ENCODE peak calls at places on chromosomes 5 and 9, in seven cellular contexts. K is IMR-90, X is stomach, J is esophagus squamous epithelium, Y is HCT116, O is gastrocnemius medialis, T is transverse colon. B is an unnamed sample.
A peak's percentile ranks its signal among the peaks of the same experiment; 100 is the strongest.

GRCh38 chr5:168409601-168410458 is 76.4 kb upstream of the RARS1 start:
- DNase-seq in K (peak; percentile 91), X (no peak), J (no peak), Y (peak; percentile 81), O (no peak), T (no peak), B (no peak)

GRCh38 chr5:74312746-74313145 is 327.8 kb downstream of the ENC1 start:
- DNase-seq in K (peak; percentile 63), X (no peak), J (no peak), Y (no peak), O (no peak), T (no peak), B (no peak)

GRCh38 chr5:135209495-135209837 is 175.4 kb upstream of the PITX1 start:
- DNase-seq in K (no peak), X (peak; percentile 18), J (no peak), Y (no peak), O (no peak), T (peak; percentile 2), B (no peak)

GRCh38 chr9:4704129-4704528 is 24.8 kb downstream of the CDC37L1 start:
- DNase-seq in K (peak; percentile 13), X (no peak), J (no peak), Y (no peak), O (no peak), T (no peak), B (no peak)

GRCh38 chr5:67577424-67577823 is 380.8 kb upstream of the CD180 start:
- DNase-seq in K (peak; percentile 38), X (no peak), J (no peak), Y (no peak), O (no peak), T (no peak), B (no peak)

GRCh38 chr5:131264453-131265200 is 774 bp downstream of the CDC42SE2 start:
- DNase-seq in K (peak; percentile 28), X (peak; percentile 52), J (no peak), Y (no peak), O (peak; percentile 21), T (peak; percentile 46), B (peak; percentile 54)

GRCh38 chr9:16867571-16868311 is 2.7 kb downstream of the BNC2 start:
- DNase-seq in K (peak; percentile 81), X (no peak), J (no peak), Y (no peak), O (peak; percentile 29), T (no peak), B (no peak)

GRCh38 chr9:101915479-101915878 is 177.0 kb upstream of the GRIN3A start:
- DNase-seq in K (no peak), X (no peak), J (no peak), Y (no peak), O (no peak), T (no peak), B (no peak)

GRCh38 chr9:119091074-119091473 is 278.2 kb downstream of the BRINP1 start:
- DNase-seq in K (no peak), X (no peak), J (no peak), Y (no peak), O (no peak), T (no peak), B (no peak)

GRCh38 chr9:121201045-121201737 is 478 bp downstream of the RAB14 start:
- DNase-seq in K (no peak), X (peak; percentile 53), J (no peak), Y (no peak), O (peak; percentile 28), T (peak; percentile 60), B (peak; percentile 32)
- TF ChIP-seq POLR2A in K (no peak), X (no peak), J (no peak), Y (no peak), O (no peak), T (no peak), B (no peak)

GRCh38 chr5:128966375-128966774 is 1.1 kb downstream of the SLC27A6 start:
- DNase-seq in K (no peak), X (no peak), J (no peak), Y (no peak), O (no peak), T (no peak), B (peak; percentile 20)
- TF ChIP-seq CTCF in K (no peak), X (no peak), J (no peak), Y (peak; percentile 36), O (no peak), T (no peak), B (no peak)

DNA sequence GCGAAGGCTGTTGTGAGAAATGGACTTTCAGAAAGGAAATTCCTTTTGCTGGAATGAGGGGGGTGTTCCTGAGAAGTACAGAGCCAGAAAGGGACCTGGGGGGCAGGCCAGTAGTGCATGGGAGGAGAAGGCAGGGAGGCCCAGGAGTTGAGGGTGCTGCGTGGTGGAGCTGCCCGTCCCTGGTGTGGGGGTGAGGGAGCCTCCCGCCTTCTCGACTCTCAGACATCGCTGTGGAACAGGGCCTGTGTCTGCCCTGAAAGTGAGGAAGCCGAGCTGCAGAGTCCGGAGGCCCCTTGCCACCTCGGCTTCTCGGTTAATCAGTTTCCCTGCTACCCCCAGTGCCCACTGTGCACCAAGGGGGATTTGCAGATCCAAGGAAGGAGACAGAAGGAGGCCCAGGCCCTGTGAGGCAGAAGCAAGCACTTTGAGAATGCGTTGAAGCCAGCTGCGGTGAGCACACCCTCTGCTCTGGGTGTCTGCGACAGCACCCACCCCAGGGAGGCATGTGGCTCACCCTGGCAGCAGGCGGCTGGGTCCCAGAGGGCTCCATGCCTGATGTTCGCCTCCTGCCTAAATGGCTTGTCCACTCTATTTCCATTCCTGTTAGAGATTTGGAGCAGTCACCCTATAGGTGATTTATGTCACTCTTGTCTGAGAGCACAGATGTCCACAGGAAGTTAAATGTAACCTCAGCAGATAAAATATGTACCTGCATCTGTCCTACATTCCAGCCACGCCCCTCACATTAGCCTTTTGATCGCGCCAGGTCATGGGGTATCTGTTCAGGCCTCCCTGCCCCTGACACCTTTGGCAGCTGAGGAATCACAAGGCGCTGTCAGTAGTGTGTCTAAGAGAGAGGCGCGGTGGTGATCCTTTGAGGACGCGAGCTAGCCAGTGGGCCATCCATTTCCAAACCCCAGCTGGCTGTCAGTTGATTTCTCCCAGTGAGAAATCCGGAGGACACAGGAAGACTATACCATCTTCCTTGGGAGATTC is 28.3 kb downstream of the PTGES2 start:
- DNase-seq in K (no peak), X (no peak), J (no peak), Y (no peak), O (peak; percentile 89), T (peak; percentile 47), B (no peak)
- TF ChIP-seq POLR2A in K (no peak), X (no peak), J (no peak), Y (no peak), O (no peak), T (peak; percentile 12), B (no peak)

GRCh38 chr5:6785161-6785860 is 72.1 kb downstream of the TENT4A start:
- DNase-seq in K (no peak), X (no peak), J (no peak), Y (no peak), O (no peak), T (no peak), B (no peak)

GRCh38 chr5:6784481-6784880 is 71.2 kb downstream of the TENT4A start:
- DNase-seq in K (no peak), X (no peak), J (no peak), Y (no peak), O (no peak), T (no peak), B (no peak)

GRCh38 chr5:6783787-6784186 is 70.6 kb downstream of the TENT4A start:
- DNase-seq in K (no peak), X (no peak), J (no peak), Y (no peak), O (no peak), T (no peak), B (no peak)

GRCh38 chr5:6781711-6782110 is 68.5 kb downstream of the TENT4A start:
- DNase-seq in K (peak; percentile 39), X (no peak), J (no peak), Y (no peak), O (no peak), T (no peak), B (no peak)

GRCh38 chr5:6780802-6781391 is 67.7 kb downstream of the TENT4A start:
- DNase-seq in K (no peak), X (no peak), J (no peak), Y (peak; percentile 38), O (no peak), T (no peak), B (peak; percentile 46)
- TF ChIP-seq CTCF in K (no peak), X (no peak), J (no peak), Y (peak; percentile 78), O (no peak), T (no peak), B (no peak)

GRCh38 chr9:136833381-136834142 is 8.7 kb upstream of the AJM1 start:
- DNase-seq in K (no peak), X (no peak), J (no peak), Y (no peak), O (no peak), T (no peak), B (no peak)
- TF ChIP-seq POLR2A in K (no peak), X (no peak), J (no peak), Y (no peak), O (no peak), T (no peak), B (no peak)

GRCh38 chr5:169577966-169578365 is 5.6 kb upstream of the SPDL1 start:
- DNase-seq in K (no peak), X (no peak), J (no peak), Y (no peak), O (no peak), T (no peak), B (no peak)
- TF ChIP-seq CTCF in K (peak; percentile 35), X (no peak), J (peak; percentile 29), Y (peak; percentile 41), O (no peak), T (no peak), B (no peak)